ENCODE peak calls at places on chromosomes 2 and 18, in four cellular contexts. R is CD8-positive, alpha-beta memory T cell; K is GM23248; Z is CD8-positive, alpha-beta T cell. W is an unnamed sample. For H3K36me3, the result is how much of the 10 kb centered on the place peaks cover.

GRCh38 chr2:221747289-221747972 is 175.3 kb upstream of the EPHA4 start:
- DNase-seq in R (no peak), K (no peak), Z (no peak), W (no peak)

GRCh38 chr18:58578321-58578720 is 50.6 kb downstream of the ALPK2 start:
- DNase-seq in R (no peak), K (peak), Z (no peak), W (no peak)

GRCh38 chr2:20015482-20016083 is 3.1 kb upstream of the MATN3 start:
- DNase-seq in R (peak), K (peak), Z (no peak), W (peak)

GRCh38 chr18:62505669-62506494 is 16.9 kb upstream of the ZCCHC2 start:
- DNase-seq in R (peak), K (peak), Z (no peak), W (peak)

GRCh38 chr2:197293252-197294007 is 17.1 kb downstream of the ANKRD44 start:
- DNase-seq in R (peak), K (no peak), Z (no peak), W (peak)

GRCh38 chr18:52764271-52764670 is 424.3 kb downstream of the DCC start:
- DNase-seq in R (no peak), K (no peak), Z (no peak), W (no peak)

GRCh38 chr2:166375205-166375735 is 474 bp downstream of the SCN9A start:
- DNase-seq in R (no peak), K (peak), Z (no peak), W (no peak)

GRCh38 chr2:170498559-170498958 is 216.6 kb upstream of the SP5 start:
- DNase-seq in R (no peak), K (no peak), Z (no peak), W (no peak)

GRCh38 chr2:61718965-61719364 is 134.9 kb downstream of the FAM161A start:
- DNase-seq in R (no peak), K (no peak), Z (no peak), W (no peak)

GRCh38 chr2:55051026-55051866 is 995 bp upstream of the RTN4 start:
- DNase-seq in R (peak), K (peak), Z (no peak), W (no peak)

GRCh38 chr18:8820701-8821465 is 115.5 kb downstream of the MTCL1 start:
- DNase-seq in R (no peak), K (no peak), Z (no peak), W (no peak)

GRCh38 chr2:240624950-240625621 is at the start of gene GPR35:
- DNase-seq in R (peak), K (peak), Z (peak), W (peak)

GRCh38 chr18:13613591-13614317 is 112.6 kb downstream of the FAM210A start:
- DNase-seq in R (no peak), K (no peak), Z (no peak), W (no peak)

GRCh38 chr2:209368924-209369323 is 54.9 kb upstream of the MAP2 start:
- DNase-seq in R (no peak), K (peak), Z (no peak), W (no peak)

GRCh38 chr18:70301667-70302066 is 12.8 kb downstream of the SOCS6 start:
- DNase-seq in R (no peak), K (no peak), Z (no peak), W (no peak)

GRCh38 chr2:204913854-204914464 is 368.7 kb downstream of the PARD3B start:
- DNase-seq in R (no peak), K (no peak), Z (no peak), W (no peak)

GRCh38 chr2:226063704-226064390 is 664.3 kb downstream of the NYAP2 start:
- DNase-seq in R (no peak), K (peak), Z (no peak), W (no peak)

GRCh38 chr2:168731550-168732128 is 70.8 kb upstream of the NOSTRIN start:
- DNase-seq in R (no peak), K (peak), Z (no peak), W (no peak)

GRCh38 chr2:236617796-236618195 is 48.2 kb downstream of the ACKR3 start:
- DNase-seq in R (no peak), K (no peak), Z (no peak), W (no peak)

GRCh38 chr18:36817039-36817438 is 11.8 kb downstream of the TPGS2 start:
- DNase-seq in R (no peak), K (no peak), Z (no peak), W (no peak)

GRCh38 chr18:52387246-52387645 is 47.2 kb downstream of the DCC start:
- DNase-seq in R (no peak), K (no peak), Z (no peak), W (no peak)

GRCh38 chr2:101047774-101048173 is 45.7 kb downstream of the RPL31 start:
- DNase-seq in R (no peak), K (no peak), Z (no peak), W (no peak)

GRCh38 chr18:8571399-8571798 is 37.8 kb upstream of the RAB12 start:
- DNase-seq in R (no peak), K (no peak), Z (no peak), W (no peak)

GRCh38 chr2:10532631-10533101 is 84.5 kb upstream of the ODC1 start:
- DNase-seq in R (no peak), K (peak), Z (no peak), W (no peak)

GRCh38 chr18:74522635-74523548 is 11.4 kb upstream of the CNDP1 start:
- DNase-seq in R (no peak), K (no peak), Z (no peak), W (no peak)

DNA sequence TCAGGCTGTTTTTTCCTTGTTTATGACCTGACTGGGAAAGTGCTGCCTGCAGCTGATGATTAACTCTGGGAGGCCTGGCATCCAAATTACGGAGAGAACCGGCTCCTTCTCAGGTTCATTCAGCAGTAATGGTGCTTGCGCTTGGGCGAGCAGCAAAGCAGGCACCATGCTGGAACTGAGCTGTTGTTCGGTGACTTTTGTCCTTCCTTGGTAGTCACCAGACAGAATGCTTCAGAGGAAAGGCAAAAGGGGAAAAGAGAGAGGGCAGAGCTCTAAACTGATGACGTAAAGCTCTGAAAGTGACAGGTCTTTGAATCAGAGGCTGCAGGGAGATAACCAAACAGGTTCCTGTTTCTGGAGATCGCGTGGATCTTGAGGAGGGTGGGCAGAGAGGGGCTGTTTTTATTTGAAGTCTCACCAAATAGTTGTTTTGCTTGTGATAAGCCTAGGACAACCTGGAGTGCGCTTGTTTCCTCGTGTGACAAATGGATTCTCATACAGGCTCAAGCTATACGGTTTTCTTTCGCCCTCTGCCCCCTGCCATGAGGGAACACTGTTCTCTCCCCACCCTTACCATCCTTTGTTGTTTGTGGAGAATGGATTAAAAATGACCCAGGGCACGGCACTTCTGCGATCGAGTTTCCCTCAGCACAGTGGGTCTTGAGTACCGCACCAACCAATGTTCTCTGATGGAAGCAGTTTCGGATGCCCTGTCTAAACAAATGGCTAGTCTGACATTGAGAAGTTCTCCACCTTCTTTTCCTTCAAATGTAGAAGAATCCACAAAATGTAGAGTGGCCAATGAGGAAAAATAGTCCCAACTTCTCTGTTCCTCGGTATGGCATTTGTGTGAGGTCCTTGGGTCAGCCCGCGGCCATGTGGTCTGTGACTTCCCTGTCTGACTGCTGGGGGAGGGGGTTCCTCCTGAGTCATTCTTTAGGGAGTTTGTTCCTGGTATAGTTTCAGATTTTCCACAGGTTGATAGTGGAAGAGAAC is 1.3 kb downstream of the RASGRP3 start:
- DNase-seq in R (no peak), K (no peak), Z (no peak), W (peak)
- H3K4me3 ChIP-seq in R (peak), K (no peak), Z (no peak), W (peak)

GRCh38 chr2:73246850-73247249 is 12.7 kb downstream of the CCT7 start:
- DNase-seq in R (no peak), K (peak), Z (no peak), W (no peak)
- H3K36me3 ChIP-seq in R (half or more), K (half or more), Z (half or more), W (half or more)

GRCh38 chr2:130826821-130827501 is 9.8 kb upstream of the ARHGEF4 start:
- DNase-seq in R (no peak), K (no peak), Z (no peak), W (no peak)
- H3K4me3 ChIP-seq in R (no peak), K (no peak), Z (no peak), W (no peak)

GRCh38 chr2:45908316-45909150 is 257.1 kb downstream of the PRKCE start:
- DNase-seq in R (no peak), K (peak), Z (no peak), W (no peak)
- H3K36me3 ChIP-seq in R (under half), K (under half), Z (under half), W (under half)